ENCODE peak calls at places on chromosomes 7 and 10, in ten cellular contexts. Q is neuronal stem cell; F is stimulated activated CD8-positive, alpha-beta memory T cell treated with anti-CD3 and anti-CD28 coated beads, Interleukin-15, amount 100 ng/mL, for 24 hours; U is left ventricle myocardium inferior; I is vagina; K is M059J; M is GM12878; P is hypothalamus; B is mesothelial cell of epicardium; X is IMR-90. T is an unnamed sample.

GRCh38 chr7:29415215-29415614 is 148.4 kb upstream of the PRR15 start:
- DNase-seq in Q (no peak), F (no peak), U (no peak), I (no peak), K (no peak), M (no peak), P (no peak), B (no peak), X (no peak), T (no peak)

GRCh38 chr10:796233-796632 is 106.8 kb upstream of the DIP2C start:
- DNase-seq in Q (no peak), F (no peak), U (no peak), I (no peak), K (no peak), M (no peak), P (no peak), B (no peak), X (no peak), T (no peak)

GRCh38 chr10:102133373-102134195 is 744 bp downstream of the PPRC1 start:
- DNase-seq in Q (peak), F (peak), U (peak), I (no peak), K (peak), M (no peak), P (peak), B (peak), X (peak), T (no peak)

GRCh38 chr7:25675789-25676474 is 447.6 kb upstream of the NPVF start:
- DNase-seq in Q (no peak), F (no peak), U (peak), I (no peak), K (no peak), M (no peak), P (no peak), B (no peak), X (no peak), T (peak)

GRCh38 chr10:64476520-64476919 is 955.3 kb downstream of the REEP3 start:
- DNase-seq in Q (no peak), F (no peak), U (no peak), I (no peak), K (no peak), M (no peak), P (no peak), B (no peak), X (no peak), T (no peak)

GRCh38 chr10:118564652-118565051 is 30.8 kb downstream of the PRLHR start:
- DNase-seq in Q (peak), F (no peak), U (no peak), I (peak), K (peak), M (no peak), P (no peak), B (no peak), X (no peak), T (no peak)

GRCh38 chr7:1758417-1758858 is 88.4 kb downstream of the ELFN1 start:
- DNase-seq in Q (peak), F (no peak), U (peak), I (no peak), K (peak), M (no peak), P (no peak), B (no peak), X (peak), T (no peak)

GRCh38 chr7:112770051-112770450 is 20.1 kb downstream of the TMEM168 start:
- DNase-seq in Q (no peak), F (no peak), U (no peak), I (no peak), K (peak), M (no peak), P (no peak), B (peak), X (no peak), T (no peak)

GRCh38 chr10:104925232-104925851 is 284.3 kb downstream of the SORCS3 start:
- DNase-seq in Q (peak), F (no peak), U (peak), I (no peak), K (peak), M (no peak), P (no peak), B (peak), X (no peak), T (no peak)

GRCh38 chr10:126979311-126979710 is 74.1 kb downstream of the DOCK1 start:
- DNase-seq in Q (no peak), F (no peak), U (no peak), I (no peak), K (peak), M (no peak), P (no peak), B (no peak), X (no peak), T (no peak)

GRCh38 chr10:46992794-46993552 is 81.7 kb downstream of the PTPN20 start:
- DNase-seq in Q (no peak), F (no peak), U (peak), I (no peak), K (peak), M (no peak), P (no peak), B (no peak), X (peak), T (no peak)

GRCh38 chr10:103545366-103545765 is 51.9 kb downstream of the NEURL1 start:
- DNase-seq in Q (no peak), F (no peak), U (no peak), I (peak), K (no peak), M (no peak), P (no peak), B (no peak), X (no peak), T (no peak)

GRCh38 chr10:131928248-131929095 is 27.7 kb downstream of the PPP2R2D start:
- DNase-seq in Q (no peak), F (no peak), U (peak), I (no peak), K (peak), M (peak), P (no peak), B (no peak), X (peak), T (no peak)

GRCh38 chr10:43339136-43339535 is 32.3 kb upstream of the FXYD4 start:
- DNase-seq in Q (no peak), F (no peak), U (no peak), I (no peak), K (peak), M (no peak), P (no peak), B (no peak), X (no peak), T (no peak)

GRCh38 chr7:102251531-102252372 is 34.9 kb upstream of the SH2B2 start:
- DNase-seq in Q (no peak), F (no peak), U (no peak), I (no peak), K (no peak), M (no peak), P (no peak), B (no peak), X (no peak), T (no peak)

GRCh38 chr10:86411281-86411841 is 44.8 kb upstream of the GRID1 start:
- DNase-seq in Q (no peak), F (no peak), U (no peak), I (no peak), K (peak), M (peak), P (no peak), B (no peak), X (peak), T (no peak)

GRCh38 chr7:15143121-15143520 is 240.6 kb upstream of the DGKB start:
- DNase-seq in Q (no peak), F (no peak), U (no peak), I (no peak), K (no peak), M (no peak), P (no peak), B (no peak), X (no peak), T (no peak)

GRCh38 chr7:97694355-97694754 is 37.5 kb upstream of the TAC1 start:
- DNase-seq in Q (no peak), F (no peak), U (no peak), I (no peak), K (no peak), M (no peak), P (no peak), B (no peak), X (no peak), T (no peak)

GRCh38 chr7:152602962-152603361 is 73.0 kb downstream of the XRCC2 start:
- DNase-seq in Q (no peak), F (no peak), U (no peak), I (no peak), K (peak), M (no peak), P (no peak), B (no peak), X (peak), T (no peak)

GRCh38 chr7:92834661-92835139 is 1.7 kb downstream of the CDK6 start:
- DNase-seq in Q (peak), F (peak), U (no peak), I (no peak), K (peak), M (no peak), P (no peak), B (no peak), X (no peak), T (no peak)

GRCh38 chr10:43000651-43001426 is 76.0 kb upstream of the RET start:
- DNase-seq in Q (no peak), F (no peak), U (no peak), I (no peak), K (no peak), M (no peak), P (no peak), B (peak), X (no peak), T (no peak)

GRCh38 chr7:126856691-126857291 is 395.9 kb downstream of the GRM8 start:
- DNase-seq in Q (peak), F (no peak), U (no peak), I (no peak), K (peak), M (no peak), P (no peak), B (no peak), X (no peak), T (no peak)

T was measured in NCI-H1930.